ENCODE peak calls at places on chromosomes 4 and X, in six cellular contexts. P, S, K, N, L and F are unnamed samples.

GRCh38 chrX:39011454-39012204 is 210.4 kb downstream of the MID1IP1 start:
- DNase-seq in P (no peak), S (no peak), K (no peak), N (no peak), L (no peak), F (no peak)

GRCh38 chr4:57044996-57045395 is 65.2 kb downstream of the IGFBP7 start:
- DNase-seq in P (no peak), S (no peak), K (no peak), N (no peak), L (no peak), F (no peak)

GRCh38 chr4:138035781-138036258 is 206.3 kb downstream of the SLC7A11 start:
- DNase-seq in P (peak), S (no peak), K (peak), N (peak), L (peak), F (no peak)

GRCh38 chr4:166887457-166887856 is 346.8 kb downstream of the SPOCK3 start:
- DNase-seq in P (no peak), S (no peak), K (no peak), N (no peak), L (no peak), F (no peak)

GRCh38 chr4:110589297-110589696 is 33.6 kb downstream of the PITX2 start:
- DNase-seq in P (no peak), S (no peak), K (no peak), N (no peak), L (no peak), F (no peak)

GRCh38 chr4:25950476-25951389 is 36.7 kb downstream of the SMIM20 start:
- DNase-seq in P (no peak), S (no peak), K (no peak), N (no peak), L (peak), F (no peak)

GRCh38 chr4:7852568-7853185 is 87.0 kb downstream of the AFAP1 start:
- DNase-seq in P (no peak), S (no peak), K (no peak), N (no peak), L (no peak), F (no peak)

GRCh38 chrX:40150503-40150902 is 52.7 kb upstream of the BCOR start:
- DNase-seq in P (no peak), S (no peak), K (no peak), N (no peak), L (no peak), F (no peak)

GRCh38 chrX:11600578-11600977 is 65.1 kb downstream of the ARHGAP6 start:
- DNase-seq in P (no peak), S (no peak), K (no peak), N (no peak), L (no peak), F (no peak)

GRCh38 chr4:109043286-109043685 is 259.2 kb downstream of the COL25A1 start:
- DNase-seq in P (no peak), S (no peak), K (no peak), N (no peak), L (no peak), F (no peak)

GRCh38 chr4:175504316-175504715 is 307.7 kb downstream of the GPM6A start:
- DNase-seq in P (no peak), S (no peak), K (no peak), N (no peak), L (no peak), F (no peak)

GRCh38 chr4:118826723-118827444 is 9.0 kb downstream of the SEC24D start:
- DNase-seq in P (no peak), S (no peak), K (no peak), N (no peak), L (no peak), F (no peak)

GRCh38 chr4:76300012-76300411 is 6.5 kb upstream of the STBD1 start:
- DNase-seq in P (no peak), S (no peak), K (no peak), N (no peak), L (no peak), F (no peak)